ENCODE peak calls at places on chromosome 19, in four cellular contexts. E is brain microvascular endothelial cell, H is sigmoid colon, S is left ventricle myocardium inferior. C is an unnamed sample.
A peak's percentile ranks its signal among the peaks of the same experiment; 100 is the strongest.

GRCh38 chr19:9741476-9742171 is 26.9 kb downstream of the ZNF846 start:
- DNase-seq in H (no peak), S (no peak), E (no peak), C (peak; percentile 40)

GRCh38 chr19:34596989-34597388 is 80.0 kb downstream of the SCGB2B2 start:
- DNase-seq in H (no peak), E (no peak), S (no peak), C (no peak)

GRCh38 chr19:32817913-32818476 is 51.6 kb downstream of the SLC7A9 start:
- DNase-seq in S (no peak), E (no peak), H (no peak), C (no peak)

GRCh38 chr19:58581227-58582141 is 8.3 kb upstream of the MZF1 start:
- DNase-seq in S (peak; percentile 87), E (peak; percentile 85), H (peak; percentile 96), C (peak; percentile 49)

GRCh38 chr19:34365463-34366401 is 736 bp downstream of the GPI start:
- DNase-seq in H (peak; percentile 73), S (peak; percentile 57), E (no peak), C (no peak)

GRCh38 chr19:17747205-17748098 is 3.8 kb upstream of the FCHO1 start:
- DNase-seq in S (peak; percentile 90), H (peak; percentile 95), E (peak; percentile 90), C (peak; percentile 51)

GRCh38 chr19:35318679-35319448 is 10.1 kb upstream of the CD22 start:
- DNase-seq in E (peak; percentile 49), S (peak; percentile 40), H (peak; percentile 73), C (peak; percentile 71)

GRCh38 chr19:16463991-16464575 is 7.7 kb downstream of the EPS15L1 start:
- DNase-seq in E (peak; percentile 69), H (no peak), S (no peak), C (no peak)

GRCh38 chr19:17718467-17718987 is 753 bp upstream of the MAP1S start:
- DNase-seq in H (no peak), E (no peak), S (no peak), C (no peak)

GRCh38 chr19:51742736-51743288 is 8.9 kb downstream of the FPR1 start:
- DNase-seq in H (no peak), S (no peak), E (peak; percentile 37), C (no peak)

GRCh38 chr19:2040647-2041435 is 10.2 kb downstream of the MKNK2 start:
- DNase-seq in H (peak; percentile 69), E (no peak), S (no peak), C (no peak)

GRCh38 chr19:42477117-42477516 is 34.4 kb upstream of the CXCL17 start:
- DNase-seq in S (no peak), H (no peak), E (no peak), C (no peak)

GRCh38 chr19:3881272-3882040 is 971 bp downstream of the ATCAY start:
- DNase-seq in E (no peak), H (no peak), S (no peak), C (no peak)

GRCh38 chr19:10603084-10603872 is 16.2 kb upstream of the AP1M2 start:
- DNase-seq in S (peak; percentile 39), E (no peak), H (peak; percentile 68), C (no peak)

GRCh38 chr19:36245210-36246005 is 30.5 kb downstream of the ZNF146 start:
- DNase-seq in H (no peak), E (no peak), S (no peak), C (no peak)

GRCh38 chr19:2080336-2080988 is 15.7 kb downstream of the MOB3A start:
- DNase-seq in H (no peak), E (no peak), S (no peak), C (no peak)

GRCh38 chr19:32916969-32917611 is 47.5 kb upstream of the SLC7A9 start:
- DNase-seq in E (no peak), S (no peak), H (no peak), C (no peak)

GRCh38 chr19:1843646-1844394 is 4.5 kb downstream of the REXO1 start:
- DNase-seq in S (no peak), E (no peak), H (no peak), C (no peak)

GRCh38 chr19:43672061-43672679 is 2.2 kb upstream of the PLAUR start:
- DNase-seq in S (no peak), E (no peak), H (no peak), C (no peak)

GRCh38 chr19:41697198-41697855 is 9.3 kb upstream of the CEACAM7 start:
- DNase-seq in E (no peak), S (no peak), H (peak; percentile 33), C (no peak)

GRCh38 chr19:34155686-34156085 is 16.6 kb upstream of the LSM14A start:
- DNase-seq in S (no peak), E (peak; percentile 8), H (no peak), C (no peak)

GRCh38 chr19:29389495-29389894 is 136.3 kb upstream of the VSTM2B start:
- DNase-seq in E (no peak), S (peak; percentile 23), H (no peak), C (no peak)

GRCh38 chr19:43595605-43595998 is 332 bp downstream of the IRGQ start:
- DNase-seq in E (no peak), S (no peak), H (peak; percentile 79), C (no peak)

GRCh38 chr19:35370722-35371121 is at the start of gene GPR42:
- DNase-seq in H (no peak), E (no peak), S (no peak), C (no peak)

GRCh38 chr19:29596885-29597525 is 9.1 kb upstream of the POP4 start:
- DNase-seq in E (peak; percentile 9), S (no peak), H (no peak), C (no peak)

GRCh38 chr19:3769494-3769893 is 2.5 kb downstream of the RAX2 start:
- DNase-seq in S (no peak), H (no peak), E (no peak), C (no peak)

GRCh38 chr19:57338798-57339378 is 12.2 kb upstream of the ZNF304 start:
- DNase-seq in E (peak; percentile 52), S (no peak), H (no peak), C (no peak)

GRCh38 chr19:6995054-6995453 is 26.2 kb downstream of the MBD3L2B start:
- DNase-seq in S (no peak), H (no peak), E (no peak), C (no peak)

GRCh38 chr19:48954595-48955307 is at the start of gene BAX:
- DNase-seq in S (peak; percentile 97), H (peak; percentile 99), E (peak; percentile 94), C (peak; percentile 74)

GRCh38 chr19:5156231-5156986 is 184.2 kb downstream of the PTPRS start:
- DNase-seq in E (no peak), H (no peak), S (no peak), C (no peak)

GRCh38 chr19:21117041-21117907 is 24.6 kb upstream of the ZNF431 start:
- DNase-seq in E (peak; percentile 27), H (no peak), S (no peak), C (no peak)

GRCh38 chr19:51183629-51184028 is 41.3 kb upstream of the CD33 start:
- DNase-seq in S (no peak), H (no peak), E (no peak), C (no peak)

GRCh38 chr19:17579523-17580244 is 24.2 kb downstream of the COLGALT1 start:
- DNase-seq in H (no peak), E (peak; percentile 40), S (peak; percentile 38), C (no peak)

GRCh38 chr19:53332484-53332883 is 1.1 kb upstream of the ZNF845 start:
- DNase-seq in S (no peak), H (no peak), E (no peak), C (no peak)
- H3K27ac ChIP-seq in S (peak overlapping the region; percentile 82), H (peak overlapping the region; percentile 88), E (no peak overlapping the region), C (peak overlapping the region; percentile 47)

GRCh38 chr19:47506459-47506858 is 8.4 kb downstream of the NAPA start:
- DNase-seq in S (no peak), H (no peak), E (no peak), C (no peak)

GRCh38 chr19:47505506-47505905 is 9.4 kb downstream of the NAPA start:
- DNase-seq in H (no peak), E (no peak), S (no peak), C (no peak)

GRCh38 chr19:47508721-47509120 is 6.1 kb downstream of the NAPA start:
- DNase-seq in H (no peak), S (no peak), E (no peak), C (no peak)

GRCh38 chr19:47507924-47508553 is 6.8 kb downstream of the NAPA start:
- DNase-seq in E (no peak), H (no peak), S (no peak), C (no peak)

DNA sequence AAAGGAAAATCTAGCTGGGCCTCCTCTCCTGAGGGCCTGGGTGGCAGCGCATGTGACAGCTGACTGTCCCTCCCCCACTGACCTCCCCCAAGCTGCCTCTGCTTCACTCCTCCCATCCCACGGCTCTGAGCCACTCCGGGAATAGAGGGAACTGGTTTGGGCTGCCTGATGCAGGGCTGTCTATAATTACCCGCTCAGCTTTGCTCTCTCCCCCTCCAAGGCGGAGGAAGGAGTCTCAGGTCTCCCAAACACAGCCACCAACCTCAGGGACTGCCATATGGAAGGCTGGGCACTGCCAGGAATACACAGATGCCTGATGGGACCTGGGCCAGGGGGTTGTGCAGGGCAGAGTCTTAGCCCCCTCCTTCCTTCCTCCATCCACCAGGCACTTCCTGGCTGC is 7.8 kb downstream of the NAPA start:
- DNase-seq in E (no peak), S (no peak), H (no peak), C (no peak)
- H3K27ac ChIP-seq in E (no peak overlapping the region), S (peak overlapping the region; percentile 81), H (peak overlapping the region; percentile 98), C (no peak overlapping the region)

GRCh38 chr19:55015126-55015525 is 22.9 kb downstream of the GP6 start:
- DNase-seq in E (no peak), S (no peak), H (no peak), C (no peak)

GRCh38 chr19:55013596-55013995 is 24.5 kb downstream of the GP6 start:
- DNase-seq in H (no peak), S (no peak), E (no peak), C (no peak)

GRCh38 chr19:55012294-55012693 is 25.8 kb downstream of the GP6 start:
- DNase-seq in E (no peak), H (no peak), S (no peak), C (no peak)

GRCh38 chr19:55016017-55016416 is 22.0 kb downstream of the GP6 start:
- DNase-seq in E (no peak), H (no peak), S (no peak), C (no peak)

DNA sequence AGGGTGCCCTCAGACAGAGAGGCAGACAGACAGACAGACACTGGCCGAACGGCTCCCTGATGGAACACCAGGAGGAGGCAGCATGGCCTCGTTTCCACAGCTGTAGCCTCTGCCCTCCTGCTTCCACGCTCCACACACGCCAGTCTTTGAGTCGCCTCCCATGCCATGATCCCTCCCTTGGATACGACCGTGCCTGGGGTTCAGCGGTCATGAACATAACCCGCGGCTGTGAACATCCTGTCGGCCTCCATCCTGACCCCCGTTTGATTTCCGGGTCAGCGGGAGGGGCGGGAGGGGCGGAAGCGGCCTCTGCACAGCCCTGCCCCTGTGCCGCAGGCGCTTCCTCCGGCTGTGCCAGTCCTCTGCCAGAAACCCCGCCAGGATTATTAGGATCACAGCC is 23.4 kb downstream of the GP6 start:
- DNase-seq in E (no peak), H (peak; percentile 65), S (peak; percentile 18), C (no peak)
- H3K27ac ChIP-seq in E (no peak overlapping the region), H (no peak overlapping the region), S (peak overlapping the region; percentile 54), C (no peak overlapping the region)

GRCh38 chr19:45902651-45903625 is 525 bp upstream of the MYPOP start:
- DNase-seq in S (peak; percentile 98), H (peak; percentile 99), E (peak; percentile 94), C (peak; percentile 64)
- H3K27ac ChIP-seq in S (peak overlapping the region; percentile 86), H (peak overlapping the region; percentile 84), E (no peak overlapping the region), C (peak overlapping the region; percentile 28)

GRCh38 chr19:14183741-14184395 is 22.1 kb downstream of the ADGRL1 start:
- DNase-seq in E (no peak), H (no peak), S (no peak), C (no peak)
- H3K27ac ChIP-seq in E (no peak overlapping the region), H (no peak overlapping the region), S (no peak overlapping the region), C (no peak overlapping the region)